ENCODE peak calls at places on chromosome 9, in seven cellular contexts. I, N, P, F, K, H and R are unnamed samples.

GRCh38 chr9:100671811-100672305 is 94.0 kb downstream of the CAVIN4 start:
- DNase-seq in N (no peak), I (no peak), H (no peak), K (no peak), P (no peak), F (no peak), R (no peak)

GRCh38 chr9:34046784-34047379 is 1.8 kb downstream of the UBAP2 start:
- DNase-seq in I (no peak), N (no peak), P (peak; percentile 30), F (peak; percentile 4), H (peak; percentile 53), K (no peak), R (no peak)

GRCh38 chr9:127770905-127771569 is 7.4 kb downstream of the SH2D3C start:
- DNase-seq in N (peak; percentile 99), H (peak; percentile 99), P (peak; percentile 99), K (peak; percentile 99), F (peak; percentile 99), I (peak; percentile 100), R (peak; percentile 94)

GRCh38 chr9:124358617-124359016 is 56.6 kb downstream of the PSMB7 start:
- DNase-seq in P (no peak), I (no peak), F (no peak), K (no peak), H (no peak), N (no peak), R (no peak)

GRCh38 chr9:96089425-96089824 is 212.6 kb downstream of the HSD17B3 start:
- DNase-seq in I (no peak), H (no peak), P (no peak), N (no peak), F (no peak), K (no peak), R (no peak)

GRCh38 chr9:20408513-20408912 is 213.8 kb downstream of the MLLT3 start:
- DNase-seq in I (no peak), K (no peak), H (no peak), F (peak; percentile 53), P (no peak), N (no peak), R (no peak)

GRCh38 chr9:123998970-123999621 is 12.5 kb upstream of the LHX2 start:
- DNase-seq in I (no peak), F (peak; percentile 55), H (no peak), K (no peak), P (no peak), N (no peak), R (no peak)

GRCh38 chr9:136578915-136579637 is 33.2 kb upstream of the NOTCH1 start:
- DNase-seq in H (no peak), I (no peak), N (no peak), F (no peak), K (no peak), P (no peak), R (no peak)

GRCh38 chr9:31119882-31120481 is 1264.5 kb upstream of the ACO1 start:
- DNase-seq in H (peak; percentile 69), I (peak; percentile 35), F (peak; percentile 32), K (no peak), N (no peak), P (peak; percentile 72), R (no peak)

GRCh38 chr9:110444911-110445310 is 107.2 kb upstream of the TXNDC8 start:
- DNase-seq in H (no peak), I (no peak), N (no peak), P (peak; percentile 49), F (no peak), K (no peak), R (peak; percentile 93)

GRCh38 chr9:94900222-94901018 is 173.9 kb downstream of the AOPEP start:
- DNase-seq in N (no peak), K (no peak), F (no peak), P (peak; percentile 98), I (no peak), H (peak; percentile 87), R (peak; percentile 99)

GRCh38 chr9:116147821-116148220 is 5.8 kb upstream of the PAPPA start:
- DNase-seq in H (no peak), F (no peak), I (no peak), K (no peak), N (no peak), P (peak; percentile 11), R (no peak)

GRCh38 chr9:136820947-136821332 is 13.2 kb downstream of the RABL6 start:
- DNase-seq in H (no peak), N (no peak), I (no peak), K (no peak), P (peak; percentile 24), F (peak; percentile 41), R (no peak)

GRCh38 chr9:95055851-95056551 is 261.5 kb downstream of the FANCC start:
- DNase-seq in I (peak; percentile 65), P (peak; percentile 73), F (no peak), N (no peak), H (no peak), K (no peak), R (peak; percentile 68)

GRCh38 chr9:106799146-106799545 is 63.8 kb upstream of the ZNF462 start:
- DNase-seq in H (peak; percentile 66), N (no peak), K (no peak), P (peak; percentile 85), F (no peak), I (no peak), R (peak; percentile 93)

DNA sequence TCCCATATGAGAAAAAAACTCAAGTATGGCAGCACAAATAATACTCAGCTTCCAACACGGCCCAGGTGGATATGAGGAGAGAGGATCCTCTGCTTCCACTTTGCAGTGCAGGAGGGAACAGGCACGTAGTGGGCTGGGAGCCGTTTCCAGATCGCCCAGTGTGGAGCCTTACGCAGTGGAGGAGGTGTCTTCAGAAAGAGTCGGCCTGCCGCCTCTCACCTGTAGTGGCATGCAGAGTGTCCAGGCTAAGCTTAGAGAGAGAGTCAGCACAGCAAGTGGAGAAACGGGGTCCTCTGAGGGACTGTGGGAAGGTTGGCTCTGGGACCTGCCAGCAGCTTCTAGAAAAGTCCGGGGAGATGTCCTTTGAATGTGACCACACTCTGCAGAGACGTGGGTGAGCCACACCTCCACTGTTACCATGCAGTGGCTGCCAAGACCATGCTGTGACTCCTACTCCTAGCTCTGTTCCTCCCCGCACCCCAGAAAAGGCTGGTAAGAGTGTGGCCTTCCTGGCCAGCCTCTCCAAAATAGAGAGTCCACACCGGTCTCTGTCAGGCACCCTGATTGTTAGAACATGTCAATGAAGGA is 3.5 kb upstream of the SEMA4D start:
- DNase-seq in K (no peak), H (no peak), P (no peak), I (no peak), N (no peak), F (no peak), R (no peak)
- H3K4me3 ChIP-seq in K (no peak overlapping the region), H (no peak overlapping the region), P (no peak overlapping the region), I (no peak overlapping the region), N (no peak overlapping the region), F (no peak overlapping the region), R (no peak overlapping the region)

GRCh38 chr9:109408759-109409462 is 88.1 kb upstream of the EPB41L4B start:
- DNase-seq in H (no peak), I (no peak), P (no peak), K (peak; percentile 38), N (no peak), F (no peak), R (no peak)

GRCh38 chr9:109414125-109414785 is 83.9 kb downstream of the PTPN3 start:
- DNase-seq in H (no peak), N (no peak), F (peak; percentile 22), K (no peak), P (no peak), I (no peak), R (no peak)

GRCh38 chr9:109411069-109411761 is 86.9 kb downstream of the PTPN3 start:
- DNase-seq in P (no peak), N (no peak), H (no peak), I (no peak), K (no peak), F (no peak), R (no peak)

GRCh38 chr9:109409998-109410397 is 88.1 kb downstream of the PTPN3 start:
- DNase-seq in I (peak; percentile 35), K (no peak), F (peak; percentile 61), P (no peak), H (no peak), N (no peak), R (no peak)

GRCh38 chr9:109411818-109412352 is 86.2 kb downstream of the PTPN3 start:
- DNase-seq in F (peak; percentile 65), P (peak; percentile 69), I (peak; percentile 14), N (no peak), H (peak; percentile 33), K (no peak), R (peak; percentile 53)
- TF ChIP-seq CTCF in F (peak; percentile 71), P (peak; percentile 92), I (peak; percentile 86), N (peak; percentile 25), H (peak; percentile 74), K (peak; percentile 14), R (peak; percentile 92)

GRCh38 chr9:135502168-135502872 is 1.8 kb downstream of the MRPS2 start:
- DNase-seq in H (no peak), N (no peak), P (no peak), F (no peak), I (no peak), K (no peak), R (no peak)
- H3K4me3 ChIP-seq in H (peak overlapping the region; percentile 74), N (no peak overlapping the region), P (no peak overlapping the region), F (peak overlapping the region; percentile 91), I (peak overlapping the region; percentile 90), K (no peak overlapping the region), R (no peak overlapping the region)

GRCh38 chr9:4048441-4048840 is 251.4 kb downstream of the GLIS3 start:
- DNase-seq in K (no peak), N (no peak), F (peak; percentile 50), I (no peak), H (peak; percentile 43), P (peak; percentile 68), R (peak; percentile 41)
- TF ChIP-seq CTCF in K (no peak), N (peak; percentile 24), F (peak; percentile 54), I (peak; percentile 8), H (peak; percentile 62), P (peak; percentile 63), R (peak; percentile 58)

GRCh38 chr9:88534456-88535225 is at the start of gene NXNL2:
- DNase-seq in I (peak; percentile 85), N (peak; percentile 53), P (peak; percentile 83), K (peak; percentile 85), F (peak; percentile 87), H (peak; percentile 86), R (peak; percentile 91)

GRCh38 chr9:88530051-88530450 is 4.9 kb upstream of the NXNL2 start:
- DNase-seq in N (no peak), H (no peak), I (no peak), P (peak; percentile 48), F (no peak), K (no peak), R (peak; percentile 73)

GRCh38 chr9:88533951-88534455 is 975 bp upstream of the NXNL2 start:
- DNase-seq in I (no peak), H (peak; percentile 35), N (no peak), P (no peak), F (peak; percentile 38), K (peak; percentile 39), R (peak; percentile 74)

GRCh38 chr9:88531920-88532319 is 3.1 kb upstream of the NXNL2 start:
- DNase-seq in P (no peak), N (no peak), H (no peak), K (no peak), F (peak; percentile 44), I (no peak), R (no peak)

DNA sequence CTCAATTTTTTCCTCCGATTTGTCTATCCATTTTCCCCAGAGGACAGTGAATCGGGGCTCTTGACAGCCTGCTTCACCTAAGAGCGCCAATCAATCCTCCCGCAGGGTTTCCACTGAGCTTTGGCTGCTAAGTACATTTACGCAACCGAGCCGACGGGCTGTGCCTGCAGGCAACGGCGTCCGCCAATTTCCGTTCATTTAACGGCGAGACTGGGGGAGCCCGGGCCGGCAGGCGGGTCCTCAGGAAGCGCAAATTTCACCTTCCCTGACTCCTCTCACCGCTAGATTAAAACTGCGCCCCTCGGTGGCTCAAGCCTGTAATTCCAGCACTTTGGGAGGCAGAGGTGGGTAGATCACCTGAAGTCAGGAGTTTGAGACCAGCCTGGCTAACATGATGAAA is 2.7 kb upstream of the NXNL2 start:
- DNase-seq in I (peak; percentile 45), N (peak; percentile 45), K (peak; percentile 40), F (peak; percentile 85), P (peak; percentile 46), H (peak; percentile 64), R (peak; percentile 49)
- H3K4me3 ChIP-seq in I (peak overlapping the region; percentile 33), N (no peak overlapping the region), K (no peak overlapping the region), F (peak overlapping the region; percentile 38), P (no peak overlapping the region), H (no peak overlapping the region), R (peak overlapping the region; percentile 34)